ENCODE peak calls at places on chromosomes 6 and 20, in seven cellular contexts. J is epithelial cell of esophagus; S is astrocyte of the spinal cord; V is colonic mucosa; N is cardiac muscle cell; W is CD8-positive, alpha-beta T cell; F is OCI-LY7. L is an unnamed sample.

GRCh38 chr6:87731818-87732661 is 30.0 kb upstream of the AKIRIN2 start:
- DNase-seq in V (peak; percentile 92), F (no peak), J (peak; percentile 99), W (peak; percentile 21), S (peak; percentile 88), N (no peak), L (peak; percentile 85)

GRCh38 chr6:46042355-46042999 is 26.8 kb upstream of the CLIC5 start:
- DNase-seq in F (peak; percentile 30), S (peak; percentile 30), J (peak; percentile 62), N (peak; percentile 65), V (peak; percentile 48), W (no peak), L (no peak)

GRCh38 chr6:1762203-1762602 is 152.5 kb downstream of the FOXC1 start:
- DNase-seq in N (no peak), J (peak; percentile 90), W (no peak), V (no peak), S (no peak), F (no peak), L (no peak)

GRCh38 chr20:31587545-31588389 is 17.3 kb upstream of the ID1 start:
- DNase-seq in W (no peak), S (no peak), V (peak; percentile 65), F (no peak), N (peak; percentile 56), J (peak; percentile 48), L (no peak)

GRCh38 chr20:31653573-31653972 is 15.9 kb downstream of the COX4I2 start:
- DNase-seq in S (no peak), V (no peak), W (no peak), N (no peak), J (no peak), F (no peak), L (no peak)

GRCh38 chr20:54212226-54212625 is 4.3 kb downstream of the PFDN4 start:
- DNase-seq in V (no peak), J (no peak), W (no peak), N (no peak), S (peak; percentile 66), F (no peak), L (no peak)

GRCh38 chr6:160253242-160253641 is 5.4 kb downstream of the SLC22A2 start:
- DNase-seq in V (no peak), W (no peak), F (no peak), J (no peak), N (no peak), S (no peak), L (no peak)

GRCh38 chr20:45994761-45995160 is 13.9 kb upstream of the MMP9 start:
- DNase-seq in W (no peak), N (no peak), V (no peak), J (peak; percentile 52), S (no peak), F (no peak), L (no peak)

GRCh38 chr6:137949686-137950390 is 82.8 kb downstream of the TNFAIP3 start:
- DNase-seq in N (no peak), S (no peak), J (no peak), F (peak; percentile 80), V (no peak), W (no peak), L (no peak)

GRCh38 chr6:16154904-16155303 is 26.0 kb downstream of the MYLIP start:
- DNase-seq in W (no peak), J (peak; percentile 67), V (no peak), N (no peak), F (no peak), S (peak; percentile 88), L (no peak)

GRCh38 chr6:99285881-99286280 is 63.6 kb downstream of the FAXC start:
- DNase-seq in V (no peak), W (no peak), S (no peak), N (no peak), J (no peak), F (no peak), L (no peak)

GRCh38 chr20:48620486-48621255 is 207.1 kb downstream of the PREX1 start:
- DNase-seq in S (peak; percentile 84), W (peak; percentile 76), J (peak; percentile 85), N (peak; percentile 91), F (peak; percentile 77), V (peak; percentile 94), L (peak; percentile 80)

GRCh38 chr6:128712898-128713297 is 170.0 kb upstream of the LAMA2 start:
- DNase-seq in S (no peak), V (no peak), F (no peak), J (no peak), N (peak; percentile 28), W (no peak), L (no peak)

GRCh38 chr6:137805622-137806021 is 61.4 kb upstream of the TNFAIP3 start:
- DNase-seq in J (no peak), W (no peak), V (no peak), S (no peak), F (no peak), N (no peak), L (no peak)

GRCh38 chr20:8616792-8617191 is 452.1 kb upstream of the PLCB4 start:
- DNase-seq in W (no peak), F (no peak), J (no peak), N (peak; percentile 7), V (no peak), S (peak; percentile 6), L (no peak)

GRCh38 chr6:108589244-108589730 is 28.6 kb downstream of the FOXO3 start:
- DNase-seq in F (peak; percentile 69), N (peak; percentile 71), J (peak; percentile 100), V (peak; percentile 89), W (no peak), S (peak; percentile 69), L (no peak)

GRCh38 chr6:158042245-158042798 is 60.7 kb downstream of the SYNJ2 start:
- DNase-seq in V (no peak), W (no peak), J (peak; percentile 82), S (peak; percentile 88), F (no peak), N (peak; percentile 5), L (no peak)

GRCh38 chr6:151065027-151065815 is 174.5 kb upstream of the AKAP12 start:
- DNase-seq in J (no peak), V (peak; percentile 14), F (no peak), N (no peak), S (no peak), W (no peak), L (no peak)

GRCh38 chr6:27553123-27553904 is 80.4 kb upstream of the ZNF184 start:
- DNase-seq in S (peak; percentile 37), J (peak; percentile 70), N (no peak), W (no peak), F (peak; percentile 3), V (no peak), L (no peak)

GRCh38 chr6:158621694-158622544 is 22.6 kb downstream of the DYNLT1 start:
- DNase-seq in V (peak; percentile 12), W (no peak), J (no peak), F (no peak), S (no peak), N (no peak), L (no peak)

GRCh38 chr6:39791311-39791710 is 865 bp upstream of the DAAM2 start:
- DNase-seq in F (peak; percentile 29), V (no peak), J (no peak), S (peak; percentile 12), W (no peak), N (no peak), L (no peak)
- TF ChIP-seq CTCF in F (peak; percentile 77), V (no peak), J (no peak), S (peak; percentile 24), W (no peak), N (peak; percentile 42), L (no peak)

DNA sequence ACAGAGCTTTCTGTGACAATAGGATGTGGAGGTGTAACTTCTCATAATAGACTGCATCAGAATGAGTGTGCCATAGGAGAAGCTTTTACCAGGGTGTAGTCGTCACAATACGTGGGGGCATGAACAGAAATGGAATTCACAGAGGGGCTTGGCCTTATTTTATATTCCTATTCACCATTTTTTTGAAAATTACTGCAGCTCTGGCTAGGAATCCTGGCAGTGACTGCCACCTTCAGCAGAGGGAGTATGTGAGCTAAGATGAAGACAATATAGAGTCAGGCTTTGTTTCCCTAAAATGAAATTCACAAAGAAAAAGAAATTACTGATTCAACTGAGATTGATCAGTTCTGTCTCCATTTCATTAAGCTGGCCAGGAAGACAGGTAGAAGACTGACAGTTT is 13.9 kb downstream of the TOMM6 start:
- DNase-seq in J (peak; percentile 35), N (no peak), V (no peak), W (no peak), F (peak; percentile 35), S (peak; percentile 47), L (no peak)
- TF ChIP-seq CTCF in J (peak; percentile 73), N (peak; percentile 77), V (no peak), W (no peak), F (peak; percentile 80), S (peak; percentile 79), L (no peak)

GRCh38 chr6:32114853-32115252 is 5.7 kb upstream of the TNXB start:
- DNase-seq in N (no peak), V (no peak), F (no peak), W (no peak), S (no peak), J (peak; percentile 75), L (no peak)

GRCh38 chr6:32112436-32112980 is 3.4 kb upstream of the TNXB start:
- DNase-seq in S (no peak), N (no peak), W (no peak), V (no peak), F (no peak), J (no peak), L (no peak)

GRCh38 chr6:32111424-32112066 is 2.4 kb upstream of the TNXB start:
- DNase-seq in F (no peak), W (no peak), J (no peak), S (no peak), N (no peak), V (no peak), L (no peak)

GRCh38 chr6:32115623-32116022 is 6.5 kb upstream of the TNXB start:
- DNase-seq in N (no peak), V (no peak), W (no peak), F (no peak), J (no peak), S (no peak), L (no peak)

DNA sequence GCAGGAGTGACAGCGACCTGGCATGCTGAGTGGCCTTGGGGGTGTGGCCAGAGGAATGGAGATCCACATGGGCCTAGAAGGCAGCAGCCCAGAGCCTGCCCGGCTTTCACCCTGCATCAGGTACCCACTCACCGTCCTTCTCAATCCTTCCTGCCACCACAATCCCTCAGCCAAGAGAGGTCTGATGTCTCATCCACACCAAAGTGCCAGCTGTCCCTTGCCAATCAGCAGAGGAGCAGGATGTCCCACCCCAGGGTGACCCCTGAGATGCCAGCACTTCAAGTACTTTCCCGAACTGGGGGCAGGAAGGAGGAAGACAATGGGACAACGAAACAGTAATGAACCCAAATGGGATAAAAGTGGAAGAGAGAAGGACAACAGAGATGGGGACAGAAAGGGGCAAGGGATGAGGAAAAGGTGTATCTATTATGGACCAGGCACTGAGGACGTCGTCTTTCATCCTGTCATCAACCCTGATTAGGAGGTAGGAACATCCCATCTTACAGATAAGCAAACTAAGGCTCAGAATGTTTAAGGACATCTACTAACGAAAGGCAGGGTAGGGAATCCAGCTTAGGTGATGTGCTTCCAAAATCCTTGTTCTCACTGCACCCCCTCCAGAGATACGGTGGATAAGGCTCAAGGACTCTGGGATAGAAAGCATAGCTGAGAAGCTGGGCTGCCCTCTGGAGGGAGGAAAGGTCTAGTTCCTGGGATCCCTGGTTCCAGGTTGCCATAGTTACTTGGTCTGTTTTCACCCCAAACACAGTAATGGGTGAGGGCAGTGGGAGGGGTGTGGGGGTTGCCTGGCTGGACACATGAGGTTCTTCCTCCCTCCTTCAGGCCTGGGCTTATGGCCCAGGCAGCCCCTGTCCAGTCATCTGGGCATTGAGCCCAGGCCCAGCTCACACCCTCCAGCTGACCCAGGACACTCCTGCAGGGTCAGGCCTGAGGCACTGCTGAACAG is 4.5 kb upstream of the TNXB start:
- DNase-seq in F (no peak), J (no peak), N (no peak), S (peak; percentile 93), W (no peak), V (peak; percentile 65), L (peak; percentile 75)
- TF ChIP-seq CTCF in F (no peak), J (peak; percentile 4), N (peak; percentile 69), S (peak; percentile 51), W (no peak), V (no peak), L (no peak)

GRCh38 chr6:34190504-34191122 is 44.7 kb upstream of the GRM4 start:
- DNase-seq in J (no peak), S (no peak), N (no peak), V (no peak), F (no peak), W (no peak), L (no peak)
- TF ChIP-seq CTCF in J (no peak), S (no peak), N (no peak), V (no peak), F (peak; percentile 24), W (no peak), L (no peak)